ENCODE peak calls at places on chromosome 1, in eight cellular contexts. Y is iris pigment epithelial cell, W is heart right ventricle, F is NCI-H345, A is mammary epithelial cell, R is NCI-H1048, B is ACHN, Z is renal cortical epithelial cell. S is an unnamed sample.

GRCh38 chr1:217891966-217892365 is 260.8 kb downstream of the SPATA17 start:
- DNase-seq in Y (no peak), W (no peak), F (no peak), A (peak), R (no peak), B (no peak), Z (no peak), S (no peak)

GRCh38 chr1:115135681-115136080 is 46.4 kb upstream of the TSPAN2 start:
- DNase-seq in Y (peak), W (no peak), F (no peak), A (no peak), R (no peak), B (peak), Z (no peak), S (no peak)

GRCh38 chr1:182567629-182568028 is 21.4 kb downstream of the RNASEL start:
- DNase-seq in Y (no peak), W (no peak), F (no peak), A (no peak), R (no peak), B (no peak), Z (no peak), S (no peak)

GRCh38 chr1:33569331-33569730 is 96.9 kb downstream of the ZSCAN20 start:
- DNase-seq in Y (no peak), W (no peak), F (no peak), A (no peak), R (no peak), B (no peak), Z (no peak), S (no peak)

GRCh38 chr1:160550572-160551034 is 27.5 kb upstream of the SLAMF6 start:
- DNase-seq in Y (no peak), W (no peak), F (no peak), A (no peak), R (no peak), B (no peak), Z (no peak), S (peak)

GRCh38 chr1:77263708-77264107 is 18.1 kb upstream of the AK5 start:
- DNase-seq in Y (no peak), W (no peak), F (no peak), A (no peak), R (no peak), B (no peak), Z (no peak), S (no peak)

GRCh38 chr1:3236955-3237354 is 168.0 kb downstream of the PRDM16 start:
- DNase-seq in Y (no peak), W (no peak), F (no peak), A (no peak), R (no peak), B (no peak), Z (no peak), S (no peak)

GRCh38 chr1:67599085-67599484 is 85.9 kb upstream of the GADD45A start:
- DNase-seq in Y (no peak), W (no peak), F (no peak), A (no peak), R (no peak), B (no peak), Z (peak), S (no peak)

GRCh38 chr1:19250629-19251304 is 557 bp downstream of the EMC1 start:
- DNase-seq in Y (no peak), W (no peak), F (peak), A (no peak), R (no peak), B (peak), Z (no peak), S (no peak)

GRCh38 chr1:2557146-2558029 is 1.2 kb downstream of the TNFRSF14 start:
- DNase-seq in Y (no peak), W (no peak), F (no peak), A (no peak), R (no peak), B (no peak), Z (no peak), S (no peak)

GRCh38 chr1:32337855-32338636 is 2.0 kb upstream of the MARCKSL1 start:
- DNase-seq in Y (no peak), W (no peak), F (no peak), A (peak), R (no peak), B (no peak), Z (no peak), S (peak)

GRCh38 chr1:233304489-233305102 is 9.1 kb upstream of the PCNX2 start:
- DNase-seq in Y (no peak), W (no peak), F (peak), A (peak), R (no peak), B (peak), Z (peak), S (no peak)

GRCh38 chr1:155126494-155127104 is 1.1 kb upstream of the EFNA1 start:
- DNase-seq in Y (peak), W (peak), F (peak), A (no peak), R (peak), B (peak), Z (peak), S (no peak)

GRCh38 chr1:85229574-85230097 is 28.8 kb upstream of the SYDE2 start:
- DNase-seq in Y (no peak), W (no peak), F (peak), A (no peak), R (no peak), B (no peak), Z (no peak), S (no peak)

GRCh38 chr1:45610589-45611226 is 13.1 kb downstream of the CCDC17 start:
- DNase-seq in Y (no peak), W (no peak), F (no peak), A (no peak), R (no peak), B (no peak), Z (no peak), S (no peak)

GRCh38 chr1:12478612-12478985 is 139.4 kb downstream of the DHRS3 start:
- DNase-seq in Y (no peak), W (no peak), F (no peak), A (no peak), R (no peak), B (no peak), Z (no peak), S (peak)

GRCh38 chr1:114156538-114157274 is 3.0 kb upstream of the SYT6 start:
- DNase-seq in Y (no peak), W (no peak), F (no peak), A (no peak), R (no peak), B (no peak), Z (no peak), S (no peak)

GRCh38 chr1:159881930-159882839 is 17.8 kb downstream of the CFAP45 start:
- DNase-seq in Y (peak), W (peak), F (peak), A (peak), R (peak), B (peak), Z (peak), S (peak)

GRCh38 chr1:88111806-88112205 is 572.3 kb upstream of the PKN2 start:
- DNase-seq in Y (no peak), W (no peak), F (no peak), A (peak), R (no peak), B (no peak), Z (peak), S (no peak)

S was measured in spleen.